ENCODE peak calls at places on chromosome 12, in eight cellular contexts. N is prostate gland, F is sigmoid colon, T is ovary, Y is HCT116, X is breast epithelium, K is transverse colon, L is testis. U is an unnamed sample. For H3K36me3, the result is how much of the 10 kb centered on the place peaks cover.

GRCh38 chr12:24500466-24501232 is 448.3 kb downstream of the BCAT1 start:
- DNase-seq in N (no peak), L (no peak), X (no peak), Y (no peak), T (no peak), F (no peak), K (no peak), U (no peak)

GRCh38 chr12:8987163-8987562 is 2.2 kb upstream of the KLRG1 start:
- DNase-seq in X (no peak), L (no peak), N (no peak), Y (no peak), T (no peak), K (no peak), F (no peak), U (no peak)

GRCh38 chr12:64461634-64462414 is 9.9 kb downstream of the TBK1 start:
- DNase-seq in L (peak), Y (no peak), F (no peak), X (no peak), K (no peak), T (no peak), N (no peak), U (no peak)

GRCh38 chr12:16913832-16914490 is 308.0 kb upstream of the LMO3 start:
- DNase-seq in F (no peak), X (no peak), K (no peak), L (no peak), T (no peak), Y (no peak), N (no peak), U (no peak)

GRCh38 chr12:96094201-96094600 is 58.8 kb upstream of the LTA4H start:
- DNase-seq in Y (peak), T (no peak), L (no peak), X (no peak), N (no peak), K (no peak), F (no peak), U (no peak)

GRCh38 chr12:92466391-92467305 is 236.1 kb upstream of the PLEKHG7 start:
- DNase-seq in Y (no peak), F (no peak), N (no peak), X (no peak), L (no peak), K (peak), T (no peak), U (peak)

GRCh38 chr12:63857771-63858670 is 13.5 kb downstream of the SRGAP1 start:
- DNase-seq in Y (no peak), X (no peak), T (no peak), N (no peak), K (no peak), L (no peak), F (no peak), U (no peak)

GRCh38 chr12:48671231-48671856 is 10.7 kb downstream of the KANSL2 start:
- DNase-seq in F (no peak), T (no peak), K (no peak), Y (no peak), L (no peak), N (no peak), X (no peak), U (no peak)

GRCh38 chr12:122845865-122846621 is 10.8 kb downstream of the HIP1R start:
- DNase-seq in K (no peak), X (no peak), N (no peak), L (no peak), F (no peak), Y (no peak), T (no peak), U (no peak)

GRCh38 chr12:132495629-132496207 is 5.8 kb downstream of the FBRSL1 start:
- DNase-seq in F (no peak), L (no peak), K (no peak), X (no peak), N (no peak), Y (no peak), T (peak), U (no peak)

GRCh38 chr12:14999421-15000047 is 26.7 kb downstream of the PDE6H start:
- DNase-seq in X (no peak), K (no peak), Y (no peak), T (no peak), N (peak), F (no peak), L (peak), U (no peak)

GRCh38 chr12:50425859-50426258 is 25.2 kb downstream of the LARP4 start:
- DNase-seq in Y (no peak), F (no peak), X (no peak), N (no peak), K (no peak), L (no peak), T (no peak), U (no peak)

GRCh38 chr12:27915536-27915935 is 57.0 kb downstream of the PTHLH start:
- DNase-seq in L (no peak), T (no peak), X (no peak), N (no peak), Y (no peak), F (no peak), K (no peak), U (no peak)

GRCh38 chr12:48028541-48029400 is 24.5 kb upstream of the COL2A1 start:
- DNase-seq in K (no peak), L (no peak), F (no peak), T (no peak), Y (no peak), X (no peak), N (no peak), U (no peak)

GRCh38 chr12:50507930-50508329 is 3.1 kb downstream of the DIP2B start:
- DNase-seq in N (no peak), X (no peak), T (no peak), K (no peak), Y (no peak), F (no peak), L (no peak), U (no peak)

DNA sequence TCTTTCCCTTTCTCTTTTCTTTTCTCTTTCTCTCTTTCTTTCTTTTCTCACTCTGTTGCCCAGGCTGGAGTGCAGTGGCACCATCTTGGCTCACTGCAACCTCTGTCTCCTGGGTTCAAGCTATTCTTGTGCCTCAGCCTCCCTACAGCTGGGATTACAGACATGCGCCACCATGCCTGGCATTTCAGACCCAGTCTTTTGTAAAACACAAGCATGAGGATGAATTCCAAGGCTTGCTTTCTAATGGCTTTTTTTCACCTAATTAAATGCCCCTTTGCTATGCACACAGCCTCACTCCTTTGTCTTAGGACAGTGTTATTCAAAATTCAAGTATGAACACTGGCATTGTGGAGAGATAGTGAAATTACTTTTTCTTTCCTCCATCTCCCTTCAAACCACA is 6.0 kb upstream of the SLC38A2 start:
- DNase-seq in F (no peak), L (no peak), T (no peak), Y (no peak), X (no peak), K (no peak), N (no peak), U (no peak)
- H3K27ac ChIP-seq in F (no peak), L (no peak), T (no peak), Y (no peak), X (no peak), K (no peak), N (no peak), U (no peak)

DNA sequence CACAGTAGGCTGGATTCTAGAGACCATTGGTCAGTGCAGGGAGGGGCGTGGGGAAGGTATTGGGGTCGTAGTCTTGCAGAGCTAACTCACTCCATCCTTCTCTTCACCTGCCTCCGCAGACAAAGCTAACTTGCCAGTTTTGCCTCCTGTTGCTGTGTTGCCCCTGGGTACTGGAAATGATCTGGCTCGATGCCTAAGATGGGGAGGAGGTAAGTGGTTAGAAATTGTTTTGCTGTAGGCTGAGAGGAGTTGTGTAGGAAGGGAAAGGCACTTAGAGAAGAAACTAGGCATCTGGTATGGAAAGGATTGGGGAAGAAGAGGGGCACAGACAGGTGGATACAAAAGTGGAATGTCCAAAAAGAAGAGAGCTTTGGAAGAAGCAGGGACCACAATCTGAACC is 11.1 kb downstream of the DGKA start:
- DNase-seq in K (no peak), F (no peak), X (no peak), L (no peak), N (no peak), Y (no peak), T (no peak), U (no peak)
- H3K36me3 ChIP-seq in K (under half), F (under half), X (under half), L (under half), N (under half), Y (under half), T (under half), U (half or more)

DNA sequence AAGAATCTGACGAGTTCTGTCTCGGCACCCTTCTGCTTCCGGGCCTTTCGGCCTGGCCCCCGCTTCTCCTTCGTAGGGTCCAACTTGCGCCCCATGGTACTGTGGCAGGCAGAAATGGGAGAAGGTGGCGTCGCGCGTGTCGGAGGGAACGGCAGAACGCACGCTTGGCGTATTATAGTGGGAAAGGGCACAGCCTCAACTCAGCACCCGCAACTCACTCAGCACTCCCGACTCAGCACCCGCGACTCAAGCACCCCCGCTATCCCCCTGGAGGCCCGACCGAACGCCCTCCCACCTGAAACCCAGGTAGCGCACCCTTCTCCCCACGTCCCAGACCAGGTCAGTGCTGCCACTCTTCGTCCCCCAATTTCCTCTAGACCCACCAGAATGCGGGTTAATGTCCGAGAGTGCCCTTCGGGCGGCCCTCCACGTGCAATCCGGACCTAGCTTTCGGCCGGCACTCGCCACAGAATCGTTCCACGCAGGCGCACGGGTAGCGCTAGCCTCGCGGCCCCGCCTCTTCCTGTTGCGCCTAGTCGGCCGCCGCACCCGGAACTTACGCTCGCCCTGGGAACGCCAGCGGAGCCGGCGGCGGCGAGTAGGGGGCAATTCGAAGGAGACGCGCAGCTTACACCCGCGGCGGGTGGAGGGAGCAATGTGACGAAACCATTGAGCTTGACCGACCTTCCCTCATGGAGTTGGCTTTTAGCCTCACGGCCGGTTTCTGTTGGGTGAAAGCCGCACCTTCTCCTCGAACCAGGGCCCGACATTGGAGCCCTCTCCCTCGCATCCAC is at the start of gene NOP2:
- DNase-seq in Y (peak), X (peak), F (peak), L (peak), T (peak), N (peak), K (peak), U (peak)
- TF ChIP-seq POLR2A in Y (peak), X (peak), F (peak), L (no peak), T (peak), N (peak), K (peak), U (peak)

DNA sequence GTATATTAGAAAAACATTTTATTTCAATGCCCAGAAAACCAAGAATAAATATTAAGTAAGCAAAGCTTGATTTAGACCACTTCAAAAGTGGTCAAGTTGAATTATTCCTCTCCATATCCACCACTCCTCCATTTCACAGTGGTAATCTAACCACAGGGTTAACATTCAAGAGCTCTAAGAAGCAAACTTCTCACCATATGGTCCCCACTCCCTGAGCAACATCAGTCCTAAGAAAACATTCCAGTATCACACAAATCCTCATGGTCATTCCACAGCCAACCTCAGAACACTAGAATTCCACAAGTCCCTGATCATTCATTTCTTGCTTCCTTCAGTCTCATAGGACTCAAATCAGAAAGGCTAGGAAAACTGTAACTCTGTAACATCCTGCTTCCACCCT is 47.9 kb downstream of the ST8SIA1 start:
- DNase-seq in K (no peak), F (no peak), X (no peak), L (no peak), Y (no peak), N (no peak), T (no peak), U (no peak)
- H3K27ac ChIP-seq in K (no peak), F (no peak), X (no peak), L (no peak), Y (no peak), N (no peak), T (no peak), U (no peak)

GRCh38 chr12:113935459-113935858 is 30.7 kb downstream of the RBM19 start:
- DNase-seq in L (no peak), T (no peak), F (no peak), K (no peak), X (no peak), N (no peak), Y (no peak), U (no peak)
- H3K36me3 ChIP-seq in L (under half), T (under half), F (under half), K (under half), X (under half), N (under half), Y (under half), U (half or more)

DNA sequence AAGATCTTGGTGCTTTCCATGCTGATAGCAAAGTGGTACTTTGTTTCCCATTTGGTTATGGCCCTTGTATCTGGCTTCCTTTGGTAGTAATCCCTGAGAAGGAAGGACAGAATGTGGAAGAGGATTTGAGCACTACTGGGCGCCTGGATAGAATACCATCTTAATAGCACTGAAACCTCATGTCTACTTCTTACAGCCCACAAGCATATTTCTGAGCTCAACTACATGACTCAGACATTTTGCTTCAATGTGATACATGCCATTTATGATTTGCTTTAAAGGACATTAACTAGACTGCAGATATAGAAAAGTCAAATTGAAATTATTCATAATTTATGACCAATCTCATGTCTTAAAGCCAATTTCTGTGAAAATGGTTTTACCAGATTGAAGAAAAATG is 80.4 kb downstream of the LIN7A start:
- DNase-seq in X (no peak), N (no peak), F (no peak), K (no peak), T (no peak), L (no peak), Y (no peak), U (no peak)
- TF ChIP-seq POLR2A in X (no peak), N (no peak), F (no peak), K (no peak), T (no peak), L (no peak), Y (no peak), U (no peak)

GRCh38 chr12:26833692-26834168 is 736 bp upstream of the ITPR2 start:
- DNase-seq in N (peak), X (peak), T (peak), F (peak), L (peak), Y (no peak), K (peak), U (peak)
- H3K27ac ChIP-seq in N (peak), X (peak), T (peak), F (peak), L (peak), Y (no peak), K (peak), U (peak)